ENCODE peak calls at places on chromosomes 3 and 15, in six cellular contexts. G is GM12878; C is tibial artery; V is hepatocyte; I is CD8-positive, alpha-beta memory T cell; X is breast epithelium. P is an unnamed sample. For H3K4me1, the result is how much of the 10 kb centered on the place peaks cover.

GRCh38 chr3:167814441-167814951 is 79.0 kb downstream of the SERPINI1 start:
- DNase-seq in G (no peak), C (no peak), V (peak), I (no peak), X (peak), P (no peak)

GRCh38 chr3:98343647-98344507 is 9.8 kb upstream of the OR5K4 start:
- DNase-seq in G (no peak), C (no peak), V (peak), I (no peak), X (no peak), P (peak)

GRCh38 chr15:71385469-71385868 is 270.2 kb downstream of the THSD4 start:
- DNase-seq in G (no peak), C (no peak), V (no peak), I (no peak), X (no peak), P (no peak)

GRCh38 chr3:150073031-150073430 is 102.3 kb upstream of the PFN2 start:
- DNase-seq in G (no peak), C (no peak), V (no peak), I (no peak), X (no peak), P (no peak)

GRCh38 chr3:152185941-152186630 is 82.6 kb upstream of the MBNL1 start:
- DNase-seq in G (no peak), C (no peak), V (no peak), I (no peak), X (no peak), P (no peak)

GRCh38 chr15:92907229-92907628 is 7.1 kb downstream of the CHD2 start:
- DNase-seq in G (no peak), C (no peak), V (no peak), I (no peak), X (no peak), P (no peak)

GRCh38 chr3:55167586-55168317 is 239.9 kb upstream of the LRTM1 start:
- DNase-seq in G (no peak), C (no peak), V (no peak), I (no peak), X (no peak), P (no peak)

GRCh38 chr3:33582234-33582633 is 135.8 kb downstream of the CLASP2 start:
- DNase-seq in G (no peak), C (no peak), V (no peak), I (no peak), X (no peak), P (no peak)

GRCh38 chr3:16402451-16402850 is 111.0 kb downstream of the RFTN1 start:
- DNase-seq in G (no peak), C (no peak), V (no peak), I (no peak), X (no peak), P (no peak)

GRCh38 chr15:74642724-74643367 is 27.2 kb downstream of the CLK3 start:
- DNase-seq in G (no peak), C (no peak), V (peak), I (no peak), X (no peak), P (peak)

GRCh38 chr3:17195856-17196604 is 311.3 kb downstream of the PLCL2 start:
- DNase-seq in G (peak), C (no peak), V (no peak), I (no peak), X (no peak), P (no peak)

GRCh38 chr3:5423523-5423922 is 236.0 kb downstream of the EDEM1 start:
- DNase-seq in G (no peak), C (no peak), V (no peak), I (no peak), X (no peak), P (no peak)

GRCh38 chr3:175852560-175852959 is 993.4 kb downstream of the NAALADL2 start:
- DNase-seq in G (no peak), C (no peak), V (no peak), I (no peak), X (no peak), P (no peak)

GRCh38 chr15:39774688-39775267 is 7.9 kb downstream of the FSIP1 start:
- DNase-seq in G (no peak), C (no peak), V (no peak), I (peak), X (no peak), P (no peak)

GRCh38 chr3:107861904-107862303 is 228.9 kb downstream of the CD47 start:
- DNase-seq in G (peak), C (no peak), V (no peak), I (no peak), X (no peak), P (no peak)

GRCh38 chr15:32943691-32944090 is 225.9 kb downstream of the GREM1 start:
- DNase-seq in G (no peak), C (no peak), V (no peak), I (no peak), X (no peak), P (no peak)

GRCh38 chr15:74338676-74339075 is 28.8 kb downstream of the CYP11A1 start:
- DNase-seq in G (no peak), C (peak), V (no peak), I (no peak), X (no peak), P (no peak)

GRCh38 chr15:70351941-70352774 is 254.4 kb upstream of the TLE3 start:
- DNase-seq in G (no peak), C (no peak), V (no peak), I (no peak), X (no peak), P (no peak)

GRCh38 chr15:65421360-65422215 is 1.2 kb downstream of the IGDCC4 start:
- DNase-seq in G (no peak), C (peak), V (peak), I (no peak), X (peak), P (peak)

GRCh38 chr15:101168463-101168824 is 83.4 kb downstream of the CHSY1 start:
- DNase-seq in G (no peak), C (peak), V (no peak), I (no peak), X (no peak), P (no peak)

GRCh38 chr3:99319450-99319849 is 318.9 kb upstream of the COL8A1 start:
- DNase-seq in G (no peak), C (no peak), V (no peak), I (no peak), X (no peak), P (no peak)

GRCh38 chr3:137105277-137105977 is 147.6 kb downstream of the IL20RB start:
- DNase-seq in G (peak), C (no peak), V (peak), I (peak), X (no peak), P (peak)

GRCh38 chr15:71612066-71612715 is 198.2 kb upstream of the NR2E3 start:
- DNase-seq in G (no peak), C (no peak), V (no peak), I (no peak), X (no peak), P (no peak)

GRCh38 chr3:89107461-89108035 is at the start of gene EPHA3:
- DNase-seq in G (no peak), C (peak), V (peak), I (peak), X (no peak), P (peak)

GRCh38 chr3:58117561-58118305 is 93.0 kb downstream of the DNASE1L3 start:
- DNase-seq in G (no peak), C (peak), V (no peak), I (no peak), X (peak), P (no peak)

GRCh38 chr3:45343947-45344346 is 44.4 kb upstream of the LARS2 start:
- DNase-seq in G (no peak), C (no peak), V (no peak), I (no peak), X (no peak), P (peak)

GRCh38 chr3:121411554-121411953 is 134.2 kb downstream of the POLQ start:
- DNase-seq in G (no peak), C (no peak), V (no peak), I (no peak), X (no peak), P (no peak)

DNA sequence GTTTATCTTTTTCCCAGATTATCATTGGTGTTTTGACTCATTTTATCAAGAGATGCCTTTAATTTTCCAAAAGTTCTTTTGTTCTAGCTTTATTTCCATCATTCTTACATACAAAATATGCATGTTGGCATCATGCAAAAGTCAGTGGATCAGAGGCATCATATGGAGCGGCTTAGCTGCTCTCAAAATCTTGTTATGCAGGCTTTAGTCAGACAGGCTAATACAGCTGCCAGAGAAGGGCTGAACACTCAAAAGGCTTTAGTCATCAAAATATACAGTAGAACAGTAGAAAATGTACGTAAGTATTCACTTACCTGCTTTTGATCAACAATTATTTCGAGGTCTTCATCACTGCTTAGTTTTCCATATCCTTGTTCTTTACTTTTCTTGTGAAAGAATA is 65.5 kb downstream of the PEX5L start:
- DNase-seq in G (no peak), C (no peak), V (no peak), I (no peak), X (no peak), P (no peak)
- H3K4me1 ChIP-seq in G (under half), C (under half), V (under half), I (under half), X (under half), P (under half)

GRCh38 chr15:85336870-85337269 is 43.5 kb upstream of the AKAP13 start:
- DNase-seq in G (no peak), C (no peak), V (no peak), I (no peak), X (no peak), P (no peak)

GRCh38 chr15:85334241-85334640 is 46.2 kb upstream of the AKAP13 start:
- DNase-seq in G (no peak), C (no peak), V (no peak), I (no peak), X (no peak), P (no peak)

GRCh38 chr15:85333132-85333831 is 47.1 kb upstream of the AKAP13 start:
- DNase-seq in G (no peak), C (no peak), V (peak), I (no peak), X (no peak), P (no peak)

GRCh38 chr15:85337398-85338074 is 42.9 kb upstream of the AKAP13 start:
- DNase-seq in G (no peak), C (no peak), V (peak), I (no peak), X (no peak), P (no peak)

DNA sequence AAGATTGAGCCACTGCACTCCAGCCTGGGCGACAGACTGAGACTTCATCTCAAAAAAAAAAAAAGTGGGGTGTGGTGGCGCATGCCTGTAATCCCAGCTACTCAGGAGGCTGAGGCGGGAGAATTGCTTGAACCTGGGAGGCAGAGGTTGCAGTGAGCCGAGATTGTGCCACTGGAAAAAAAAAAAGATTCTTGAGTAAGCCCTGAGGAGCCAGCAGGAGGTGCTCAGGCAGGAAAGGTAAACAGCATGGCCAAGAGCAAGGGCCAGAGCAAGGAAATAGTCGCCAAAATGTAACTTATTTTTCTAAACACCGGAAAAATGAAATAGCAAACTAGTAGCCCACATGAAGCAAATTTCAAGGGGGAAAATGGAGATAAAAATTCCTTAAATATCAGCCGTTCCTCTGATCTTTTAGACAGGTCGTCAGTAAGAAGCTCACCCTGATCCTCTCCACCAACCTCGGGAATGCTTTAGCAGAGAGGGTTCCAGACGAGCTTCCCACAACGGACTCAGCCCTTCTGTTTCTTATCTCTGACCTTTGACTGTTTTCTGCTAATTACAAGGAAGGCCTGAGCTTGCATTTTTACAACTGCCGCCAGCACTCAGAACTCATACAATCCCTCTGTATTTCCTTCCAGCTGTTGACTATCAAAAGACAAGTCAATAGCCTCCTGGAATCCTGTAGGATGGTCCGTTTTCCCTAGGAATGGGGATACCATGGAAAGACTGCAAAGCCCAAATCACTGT is 45.0 kb upstream of the AKAP13 start:
- DNase-seq in G (no peak), C (no peak), V (peak), I (no peak), X (no peak), P (no peak)
- H3K4me1 ChIP-seq in G (under half), C (under half), V (under half), I (under half), X (under half), P (under half)

DNA sequence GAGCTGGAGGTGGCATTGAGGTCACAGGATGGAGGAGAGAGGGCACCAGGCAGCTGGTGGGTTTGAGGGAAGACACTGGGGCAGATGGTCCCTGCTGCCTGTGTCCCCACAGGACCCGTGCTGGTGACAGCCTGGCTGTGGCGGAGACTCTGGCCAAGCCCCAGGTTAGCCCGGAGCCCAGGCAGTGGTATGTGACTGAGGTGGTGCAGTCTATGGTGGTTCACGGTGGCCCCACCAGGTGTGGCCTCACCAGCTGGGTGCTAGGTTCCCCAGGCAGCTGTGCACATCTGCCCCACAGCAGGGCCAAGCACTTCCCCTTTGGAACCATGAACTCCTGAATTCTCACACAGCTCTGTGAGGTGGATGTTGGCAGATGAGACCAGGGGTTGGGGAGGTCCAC is 15.4 kb downstream of the PLXNA1 start:
- DNase-seq in G (no peak), C (no peak), V (no peak), I (no peak), X (no peak), P (no peak)
- H3K4me1 ChIP-seq in G (under half), C (half or more), V (under half), I (under half), X (half or more), P (under half)

GRCh38 chr3:159988617-159989251 is at the start of gene IL12A:
- DNase-seq in G (peak), C (peak), V (peak), I (peak), X (peak), P (peak)

GRCh38 chr3:159991591-159991990 is 3.0 kb downstream of the IL12A start:
- DNase-seq in G (no peak), C (no peak), V (no peak), I (no peak), X (no peak), P (no peak)

GRCh38 chr3:159989973-159990846 is 1.6 kb downstream of the IL12A start:
- DNase-seq in G (no peak), C (no peak), V (no peak), I (no peak), X (no peak), P (no peak)

GRCh38 chr3:159982442-159982841 is 6.2 kb upstream of the IL12A start:
- DNase-seq in G (no peak), C (no peak), V (no peak), I (no peak), X (no peak), P (no peak)

GRCh38 chr3:159987291-159987711 is 1.3 kb upstream of the IL12A start:
- DNase-seq in G (no peak), C (no peak), V (no peak), I (no peak), X (no peak), P (no peak)
- H3K4me1 ChIP-seq in G (under half), C (under half), V (under half), I (under half), X (under half), P (under half)